ENCODE peak calls at places on chromosome 17, in six cellular contexts. H, J, A, L, W and R are unnamed samples. For H3K4me1, the result is how much of the 10 kb centered on the place peaks cover.

GRCh38 chr17:17985555-17985954 is 12.9 kb downstream of the DRC3 start:
- DNase-seq in H (no peak), J (no peak), A (no peak), L (no peak), W (no peak), R (no peak)

GRCh38 chr17:10875984-10876555 is 38.2 kb upstream of the PIRT start:
- DNase-seq in H (peak), J (peak), A (peak), L (no peak), W (peak), R (peak)

GRCh38 chr17:80559688-80560290 is 15.2 kb downstream of the RPTOR start:
- DNase-seq in H (no peak), J (peak), A (no peak), L (no peak), W (no peak), R (no peak)

GRCh38 chr17:47291242-47291873 is 32.4 kb upstream of the EFCAB13 start:
- DNase-seq in H (no peak), J (no peak), A (no peak), L (no peak), W (no peak), R (no peak)

GRCh38 chr17:2730764-2731353 is 18.6 kb downstream of the CCDC92B start:
- DNase-seq in H (no peak), J (no peak), A (no peak), L (no peak), W (no peak), R (no peak)

GRCh38 chr17:4696432-4696796 is 7.5 kb downstream of the PELP1 start:
- DNase-seq in H (no peak), J (no peak), A (no peak), L (peak), W (no peak), R (no peak)

GRCh38 chr17:14304876-14305636 is 4.2 kb downstream of the HS3ST3B1 start:
- DNase-seq in H (no peak), J (no peak), A (no peak), L (no peak), W (no peak), R (no peak)

GRCh38 chr17:50051082-50051576 is 4.8 kb upstream of the ITGA3 start:
- DNase-seq in H (no peak), J (no peak), A (no peak), L (no peak), W (peak), R (no peak)

GRCh38 chr17:1558401-1558800 is 4.2 kb downstream of the PITPNA start:
- DNase-seq in H (no peak), J (no peak), A (no peak), L (no peak), W (no peak), R (no peak)
- H3K4me1 ChIP-seq in H (half or more), J (under half), A (under half), L (under half), W (under half), R (under half)

GRCh38 chr17:21030375-21030774 is 12.4 kb downstream of the USP22 start:
- DNase-seq in H (no peak), J (no peak), A (no peak), L (no peak), W (peak), R (no peak)

GRCh38 chr17:21033350-21033749 is 9.5 kb downstream of the USP22 start:
- DNase-seq in H (no peak), J (no peak), A (no peak), L (no peak), W (peak), R (no peak)

GRCh38 chr17:21029515-21029914 is 13.3 kb downstream of the USP22 start:
- DNase-seq in H (no peak), J (no peak), A (no peak), L (no peak), W (peak), R (no peak)

GRCh38 chr17:21034350-21035235 is 8.2 kb downstream of the USP22 start:
- DNase-seq in H (no peak), J (peak), A (no peak), L (peak), W (no peak), R (no peak)

DNA sequence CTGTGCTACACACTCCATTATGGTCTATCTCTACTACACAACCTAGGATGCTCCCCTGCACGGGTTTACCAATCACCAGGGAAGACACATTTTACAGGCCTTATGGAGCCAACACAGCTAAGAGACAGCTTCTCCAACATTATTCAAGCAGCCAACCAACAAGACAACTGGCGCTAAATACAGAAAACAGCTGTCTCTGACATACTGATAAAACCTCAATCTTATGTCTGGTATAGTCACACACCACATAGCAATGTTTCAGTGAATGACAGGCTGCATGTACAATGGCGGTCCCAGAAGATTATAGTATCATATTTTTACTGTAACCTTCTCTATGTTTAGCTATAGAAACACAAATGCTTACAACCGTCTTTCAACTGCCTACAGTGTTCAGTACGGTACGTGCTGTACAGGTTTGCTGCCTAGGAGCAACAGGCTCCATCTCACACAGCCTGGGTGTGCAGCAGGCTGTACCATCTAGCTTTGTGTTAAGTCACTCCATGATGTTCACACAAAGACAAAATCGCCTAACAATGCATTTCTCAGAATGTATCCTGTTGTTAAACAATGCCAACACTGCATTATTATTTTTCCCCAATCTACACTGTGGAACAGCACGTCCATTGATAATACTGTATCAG is 10.9 kb downstream of the USP22 start:
- DNase-seq in H (no peak), J (no peak), A (no peak), L (no peak), W (peak), R (no peak)
- H3K4me1 ChIP-seq in H (half or more), J (half or more), A (under half), L (half or more), W (half or more), R (under half)

GRCh38 chr17:39633570-39634183 is 3.3 kb upstream of the STARD3 start:
- DNase-seq in H (no peak), J (no peak), A (no peak), L (no peak), W (no peak), R (no peak)

GRCh38 chr17:39632153-39632941 is 4.6 kb upstream of the STARD3 start:
- DNase-seq in H (no peak), J (peak), A (peak), L (no peak), W (no peak), R (peak)

GRCh38 chr17:39636587-39636926 is 387 bp upstream of the STARD3 start:
- DNase-seq in H (no peak), J (no peak), A (no peak), L (no peak), W (no peak), R (no peak)

GRCh38 chr17:39635614-39636176 is 1.2 kb upstream of the STARD3 start:
- DNase-seq in H (no peak), J (no peak), A (no peak), L (no peak), W (no peak), R (no peak)

DNA sequence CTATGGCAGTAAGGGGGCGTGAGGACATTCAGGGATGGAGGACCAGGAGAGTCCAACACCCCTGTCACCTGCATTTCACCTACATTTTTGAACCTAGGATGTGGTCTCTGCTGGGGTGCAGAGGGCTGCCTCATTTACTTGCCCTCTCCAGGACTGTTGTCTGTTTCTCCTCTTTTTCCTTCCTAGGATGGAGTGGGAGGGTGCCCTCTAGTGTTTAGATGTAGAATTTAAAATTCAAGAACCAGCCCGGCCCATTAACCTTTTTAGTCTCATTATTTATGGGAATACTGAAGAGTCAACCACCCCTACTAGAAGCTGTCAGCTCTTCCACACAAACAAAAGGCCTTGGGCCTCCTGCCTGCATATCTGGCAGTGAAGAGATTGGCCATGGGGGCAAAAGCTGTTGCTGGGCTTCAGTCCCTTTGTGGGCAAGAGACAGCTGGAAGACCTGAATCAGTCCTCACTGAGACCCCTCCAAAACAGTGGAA is 2.5 kb upstream of the STARD3 start:
- DNase-seq in H (no peak), J (no peak), A (peak), L (peak), W (peak), R (no peak)
- H3K4me1 ChIP-seq in H (under half), J (half or more), A (under half), L (under half), W (half or more), R (under half)

GRCh38 chr17:58088624-58089023 is 5.4 kb downstream of the DYNLL2 start:
- DNase-seq in H (no peak), J (no peak), A (no peak), L (no peak), W (no peak), R (no peak)
- H3K4me1 ChIP-seq in H (half or more), J (under half), A (under half), L (under half), W (under half), R (under half)

DNA sequence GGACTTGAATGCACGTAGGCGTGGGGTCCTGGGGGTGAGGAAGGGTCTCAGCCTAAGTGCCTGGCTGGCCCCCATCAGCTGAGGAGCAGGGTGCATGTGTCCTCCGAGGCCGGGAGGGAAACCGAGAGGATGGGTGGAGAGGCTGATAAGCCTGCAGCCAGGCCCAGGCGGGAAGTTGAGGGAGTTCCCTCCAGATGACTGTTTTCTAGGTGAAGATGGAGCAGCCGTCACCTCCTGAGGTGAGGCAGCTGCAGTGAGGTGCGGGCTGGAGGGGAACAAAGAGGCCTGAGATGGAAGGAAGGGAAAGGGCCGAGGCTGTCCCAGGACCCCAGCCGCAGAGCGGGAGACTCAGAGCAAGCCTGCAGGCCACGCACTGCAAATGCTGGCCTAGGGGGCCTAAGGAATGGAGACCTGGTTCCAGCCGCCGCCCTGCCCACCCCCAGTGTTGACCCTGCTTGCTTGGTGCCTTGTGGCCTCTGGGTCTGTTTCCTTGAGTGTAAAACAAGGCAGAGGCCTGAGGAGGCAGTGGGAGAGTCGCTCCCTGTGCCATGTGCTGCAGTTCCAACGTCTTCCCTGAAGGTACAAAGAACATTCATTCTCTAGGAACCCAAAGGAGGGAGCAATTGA is 3.0 kb downstream of the PECAM1 start:
- DNase-seq in H (peak), J (no peak), A (no peak), L (no peak), W (no peak), R (no peak)
- H3K4me1 ChIP-seq in H (half or more), J (under half), A (under half), L (half or more), W (under half), R (under half)

DNA sequence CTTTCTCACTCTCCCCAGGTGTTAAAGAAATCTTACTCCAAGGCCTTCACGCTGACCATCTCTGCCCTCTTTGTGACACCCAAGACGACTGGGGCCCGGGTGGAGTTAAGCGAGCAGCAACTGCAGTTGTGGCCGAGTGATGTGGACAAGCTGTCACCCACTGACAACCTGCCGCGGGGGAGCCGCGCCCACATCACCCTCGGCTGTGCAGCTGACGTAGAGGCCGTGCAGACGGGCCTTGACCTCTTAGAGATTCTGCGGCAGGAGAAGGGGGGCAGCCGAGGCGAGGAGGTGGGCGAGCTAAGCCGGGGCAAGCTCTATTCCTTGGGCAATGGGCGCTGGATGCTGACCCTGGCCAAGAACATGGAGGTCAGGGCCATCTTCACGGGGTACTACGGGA is 6.9 kb downstream of the CNP start:
- DNase-seq in H (no peak), J (no peak), A (no peak), L (no peak), W (peak), R (no peak)
- H3K4me1 ChIP-seq in H (under half), J (under half), A (under half), L (under half), W (half or more), R (under half)

DNA sequence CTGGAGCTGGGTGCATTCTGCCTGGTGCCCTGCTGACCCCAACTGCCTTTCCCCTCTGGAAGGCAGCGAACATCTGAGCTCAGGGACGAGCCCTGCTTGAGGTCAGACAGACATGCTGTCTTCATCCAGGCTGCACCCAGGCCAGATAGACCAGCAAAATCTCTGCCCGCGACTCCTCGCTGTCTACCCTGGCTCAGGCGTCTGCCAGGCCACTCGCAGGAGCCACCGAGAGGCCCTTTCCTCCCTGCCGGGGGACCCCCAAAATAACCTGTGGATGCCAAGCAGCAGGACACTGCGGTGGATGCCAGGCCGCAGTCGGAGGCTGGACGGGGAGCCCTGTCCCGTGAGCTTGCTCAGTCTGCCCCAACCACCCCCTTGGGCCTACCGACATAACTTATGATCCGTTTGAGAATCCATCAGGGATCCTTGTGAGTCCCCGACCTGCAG is 3.3 kb upstream of the SLC25A10 start:
- DNase-seq in H (no peak), J (no peak), A (no peak), L (no peak), W (no peak), R (no peak)
- H3K4me1 ChIP-seq in H (under half), J (under half), A (under half), L (under half), W (under half), R (under half)